ENCODE peak calls at places on chromosomes 7 and 10, in eight cellular contexts. One of them, this sample, is unnamed.

GRCh38 chr10:132616170-132616994 is 78.8 kb downstream of the INPP5A start:
- DNase-seq in CD8-positive, alpha-beta T cell: peak
- DNase-seq in hepatocyte: no peak
- DNase-seq in iPS-NIHi11: no peak
- DNase-seq in WERI-Rb-1: no peak
- DNase-seq in neural progenitor cell: no peak
- DNase-seq in foreskin fibroblast: no peak
- DNase-seq in KG1: no peak
- DNase-seq in this sample: peak

GRCh38 chr7:132819648-132820047 is 243.4 kb upstream of the PLXNA4 start:
- DNase-seq in foreskin fibroblast: no peak
- DNase-seq in iPS-NIHi11: no peak
- DNase-seq in WERI-Rb-1: no peak
- DNase-seq in KG1: no peak
- DNase-seq in neural progenitor cell: no peak
- DNase-seq in hepatocyte: no peak
- DNase-seq in CD8-positive, alpha-beta T cell: no peak
- DNase-seq in this sample: no peak

GRCh38 chr7:140062118-140062527 is 628 bp downstream of the PARP12 start:
- DNase-seq in hepatocyte: peak
- DNase-seq in CD8-positive, alpha-beta T cell: peak
- DNase-seq in WERI-Rb-1: no peak
- DNase-seq in neural progenitor cell: no peak
- DNase-seq in KG1: no peak
- DNase-seq in iPS-NIHi11: no peak
- DNase-seq in foreskin fibroblast: peak
- DNase-seq in this sample: peak

GRCh38 chr10:117134084-117135025 is 3.7 kb downstream of the VAX1 start:
- DNase-seq in KG1: no peak
- DNase-seq in WERI-Rb-1: peak
- DNase-seq in foreskin fibroblast: peak
- DNase-seq in iPS-NIHi11: peak
- DNase-seq in CD8-positive, alpha-beta T cell: no peak
- DNase-seq in hepatocyte: peak
- DNase-seq in neural progenitor cell: peak
- DNase-seq in this sample: no peak

GRCh38 chr10:102542800-102543418 is 39.1 kb downstream of the SUFU start:
- DNase-seq in KG1: no peak
- DNase-seq in iPS-NIHi11: no peak
- DNase-seq in hepatocyte: no peak
- DNase-seq in CD8-positive, alpha-beta T cell: no peak
- DNase-seq in WERI-Rb-1: no peak
- DNase-seq in foreskin fibroblast: peak
- DNase-seq in neural progenitor cell: no peak
- DNase-seq in this sample: no peak

GRCh38 chr10:69914373-69915268 is 112.9 kb downstream of the COL13A1 start:
- DNase-seq in KG1: peak
- DNase-seq in WERI-Rb-1: peak
- DNase-seq in neural progenitor cell: peak
- DNase-seq in hepatocyte: peak
- DNase-seq in foreskin fibroblast: peak
- DNase-seq in CD8-positive, alpha-beta T cell: peak
- DNase-seq in iPS-NIHi11: peak
- DNase-seq in this sample: peak

GRCh38 chr7:144391823-144392255 is 11.7 kb downstream of the NOBOX start:
- DNase-seq in neural progenitor cell: peak
- DNase-seq in CD8-positive, alpha-beta T cell: no peak
- DNase-seq in iPS-NIHi11: peak
- DNase-seq in hepatocyte: peak
- DNase-seq in foreskin fibroblast: peak
- DNase-seq in WERI-Rb-1: no peak
- DNase-seq in KG1: no peak
- DNase-seq in this sample: no peak

GRCh38 chr7:127514499-127514898 is 70.9 kb downstream of the GCC1 start:
- DNase-seq in hepatocyte: peak
- DNase-seq in KG1: no peak
- DNase-seq in neural progenitor cell: peak
- DNase-seq in WERI-Rb-1: peak
- DNase-seq in foreskin fibroblast: peak
- DNase-seq in CD8-positive, alpha-beta T cell: no peak
- DNase-seq in iPS-NIHi11: peak
- DNase-seq in this sample: no peak

GRCh38 chr7:21253740-21254687 is 173.9 kb upstream of the SP4 start:
- DNase-seq in CD8-positive, alpha-beta T cell: peak
- DNase-seq in WERI-Rb-1: peak
- DNase-seq in KG1: peak
- DNase-seq in hepatocyte: peak
- DNase-seq in neural progenitor cell: peak
- DNase-seq in foreskin fibroblast: peak
- DNase-seq in iPS-NIHi11: peak
- DNase-seq in this sample: peak

GRCh38 chr10:133209641-133210040 is 20.4 kb upstream of the UTF1 start:
- DNase-seq in neural progenitor cell: no peak
- DNase-seq in foreskin fibroblast: no peak
- DNase-seq in WERI-Rb-1: no peak
- DNase-seq in KG1: no peak
- DNase-seq in iPS-NIHi11: no peak
- DNase-seq in CD8-positive, alpha-beta T cell: no peak
- DNase-seq in hepatocyte: no peak
- DNase-seq in this sample: no peak

GRCh38 chr7:26580666-26581065 is 283.7 kb downstream of the SKAP2 start:
- DNase-seq in WERI-Rb-1: no peak
- DNase-seq in CD8-positive, alpha-beta T cell: no peak
- DNase-seq in iPS-NIHi11: no peak
- DNase-seq in foreskin fibroblast: no peak
- DNase-seq in KG1: no peak
- DNase-seq in hepatocyte: no peak
- DNase-seq in neural progenitor cell: no peak
- DNase-seq in this sample: no peak

GRCh38 chr10:70357447-70358035 is 24.9 kb downstream of the LRRC20 start:
- DNase-seq in KG1: no peak
- DNase-seq in iPS-NIHi11: no peak
- DNase-seq in WERI-Rb-1: no peak
- DNase-seq in hepatocyte: no peak
- DNase-seq in CD8-positive, alpha-beta T cell: no peak
- DNase-seq in neural progenitor cell: no peak
- DNase-seq in foreskin fibroblast: peak
- DNase-seq in this sample: no peak

GRCh38 chr10:3042589-3042988 is 24.8 kb upstream of the PFKP start:
- DNase-seq in neural progenitor cell: no peak
- DNase-seq in CD8-positive, alpha-beta T cell: no peak
- DNase-seq in foreskin fibroblast: no peak
- DNase-seq in WERI-Rb-1: no peak
- DNase-seq in KG1: no peak
- DNase-seq in hepatocyte: no peak
- DNase-seq in iPS-NIHi11: no peak
- DNase-seq in this sample: no peak

GRCh38 chr7:22153427-22154106 is 203.4 kb downstream of the RAPGEF5 start:
- DNase-seq in foreskin fibroblast: no peak
- DNase-seq in CD8-positive, alpha-beta T cell: no peak
- DNase-seq in KG1: no peak
- DNase-seq in iPS-NIHi11: no peak
- DNase-seq in neural progenitor cell: peak
- DNase-seq in hepatocyte: no peak
- DNase-seq in WERI-Rb-1: no peak
- DNase-seq in this sample: no peak

This sample was measured in T-helper 9 cell.